ENCODE peak calls at places on chromosomes 11 and 22, in four cellular contexts. Q, Z, W and M are unnamed samples.

GRCh38 chr22:19463491-19464469 is 15.2 kb downstream of the UFD1 start:
- DNase-seq in Q (no peak), Z (no peak), W (peak; percentile 31), M (no peak)

GRCh38 chr11:65047581-65048422 is 6.8 kb downstream of the SAC3D1 start:
- DNase-seq in Q (no peak), Z (no peak), W (no peak), M (no peak)

GRCh38 chr11:5351208-5351607 is at the start of gene OR51B6:
- DNase-seq in Q (no peak), Z (no peak), W (no peak), M (no peak)

GRCh38 chr11:13487661-13488030 is 8.2 kb downstream of the PTH start:
- DNase-seq in Q (no peak), Z (no peak), W (no peak), M (no peak)

GRCh38 chr11:12075822-12076821 is 34.3 kb upstream of the MICAL2 start:
- DNase-seq in Q (no peak), Z (no peak), W (peak; percentile 100), M (no peak)

GRCh38 chr11:57900315-57900714 is 123.4 kb upstream of the OR9Q1 start:
- DNase-seq in Q (peak; percentile 56), Z (no peak), W (no peak), M (no peak)

GRCh38 chr11:62295504-62295903 is 3.4 kb downstream of the SCGB1D4 start:
- DNase-seq in Q (no peak), Z (no peak), W (no peak), M (peak; percentile 30)

GRCh38 chr11:44229664-44230063 is 80.3 kb downstream of the ALX4 start:
- DNase-seq in Q (no peak), Z (no peak), W (no peak), M (no peak)

GRCh38 chr11:976431-977160 is 50.9 kb downstream of the AP2A2 start:
- DNase-seq in Q (no peak), Z (no peak), W (no peak), M (no peak)

GRCh38 chr22:31212783-31213626 is 907 bp downstream of the LIMK2 start:
- DNase-seq in Q (no peak), Z (no peak), W (no peak), M (no peak)

GRCh38 chr11:42840856-42841255 is 470.9 kb upstream of the API5 start:
- DNase-seq in Q (no peak), Z (no peak), W (no peak), M (no peak)

GRCh38 chr22:30332551-30332950 is 5.8 kb upstream of the TBC1D10A start:
- DNase-seq in Q (no peak), Z (no peak), W (no peak), M (no peak)

GRCh38 chr11:13238879-13239514 is 38.6 kb upstream of the BMAL1 start:
- DNase-seq in Q (no peak), Z (peak; percentile 37), W (no peak), M (no peak)

GRCh38 chr22:43298062-43298801 is 44.9 kb downstream of the SCUBE1 start:
- DNase-seq in Q (no peak), Z (no peak), W (no peak), M (no peak)

GRCh38 chr11:117823941-117824420 is 563 bp downstream of the FXYD2 start:
- DNase-seq in Q (no peak), Z (no peak), W (no peak), M (no peak)

GRCh38 chr11:104152941-104153340 is 11.0 kb downstream of the PDGFD start:
- DNase-seq in Q (peak; percentile 23), Z (no peak), W (no peak), M (no peak)

GRCh38 chr11:92269021-92269420 is 44.4 kb downstream of the FAT3 start:
- DNase-seq in Q (no peak), Z (no peak), W (peak; percentile 42), M (no peak)

GRCh38 chr11:134604886-134605285 is 192.8 kb upstream of the B3GAT1 start:
- DNase-seq in Q (no peak), Z (no peak), W (no peak), M (no peak)

GRCh38 chr11:16860632-16861031 is 122.2 kb downstream of the C11orf58 start:
- DNase-seq in Q (no peak), Z (no peak), W (no peak), M (no peak)

GRCh38 chr11:121886005-121886739 is 229.8 kb downstream of the BLID start:
- DNase-seq in Q (no peak), Z (no peak), W (no peak), M (no peak)

GRCh38 chr11:64859542-64860414 is 15.3 kb upstream of the CDC42BPG start:
- DNase-seq in Q (no peak), Z (peak; percentile 58), W (no peak), M (no peak)

GRCh38 chr11:73139476-73140198 is 2.5 kb downstream of the FCHSD2 start:
- DNase-seq in Q (no peak), Z (no peak), W (no peak), M (no peak)

GRCh38 chr22:25564320-25564978 is at the start of gene GRK3:
- DNase-seq in Q (peak; percentile 42), Z (peak; percentile 44), W (no peak), M (no peak)

GRCh38 chr22:35995345-35995744 is 33.3 kb downstream of the RBFOX2 start:
- DNase-seq in Q (no peak), Z (no peak), W (no peak), M (no peak)

GRCh38 chr22:37735054-37735453 is 38.2 kb downstream of the TRIOBP start:
- DNase-seq in Q (no peak), Z (no peak), W (no peak), M (no peak)

GRCh38 chr11:110833033-110833484 is 120.8 kb upstream of the ARHGAP20 start:
- DNase-seq in Q (no peak), Z (no peak), W (no peak), M (no peak)

GRCh38 chr11:64742940-64743590 is 877 bp downstream of the RASGRP2 start:
- DNase-seq in Q (no peak), Z (peak; percentile 78), W (no peak), M (no peak)

GRCh38 chr22:44968736-44969135 is 41.1 kb downstream of the PHF21B start:
- DNase-seq in Q (no peak), Z (no peak), W (no peak), M (no peak)

GRCh38 chr11:14803846-14804245 is 88.2 kb downstream of the CYP2R1 start:
- DNase-seq in Q (no peak), Z (no peak), W (no peak), M (no peak)

GRCh38 chr11:106309070-106309684 is 231.7 kb downstream of the AASDHPPT start:
- DNase-seq in Q (no peak), Z (no peak), W (no peak), M (no peak)

GRCh38 chr11:111942826-111943225 is 5.7 kb downstream of the DIXDC1 start:
- DNase-seq in Q (no peak), Z (no peak), W (no peak), M (no peak)

GRCh38 chr11:2582436-2582931 is 117.3 kb downstream of the KCNQ1OT1 start:
- DNase-seq in Q (no peak), Z (peak; percentile 14), W (no peak), M (no peak)

GRCh38 chr11:78459738-78460137 is 42.1 kb upstream of the GAB2 start:
- DNase-seq in Q (no peak), Z (no peak), W (no peak), M (no peak)

GRCh38 chr11:130858215-130858614 is 58.1 kb downstream of the SNX19 start:
- DNase-seq in Q (no peak), Z (no peak), W (no peak), M (no peak)

GRCh38 chr11:128669491-128669890 is 24.4 kb upstream of the FLI1 start:
- DNase-seq in Q (no peak), Z (no peak), W (no peak), M (no peak)

GRCh38 chr11:419248-420005 is 4.6 kb upstream of the SIGIRR start:
- DNase-seq in Q (no peak), Z (no peak), W (no peak), M (no peak)

GRCh38 chr11:2944953-2945756 is 15.9 kb upstream of the PHLDA2 start:
- DNase-seq in Q (no peak), Z (no peak), W (peak; percentile 50), M (no peak)